ENCODE peak calls at places on chromosomes 5 and 9, in nine cellular contexts. S, B, T, W, X, D, Z, E and F are unnamed samples.

GRCh38 chr9:86408121-86408520 is 53.9 kb upstream of the TUT7 start:
- DNase-seq in S (no peak), B (no peak), T (no peak), W (peak), X (peak), D (no peak), Z (no peak), E (no peak), F (no peak)

GRCh38 chr5:89199306-89199705 is 316.3 kb upstream of the MEF2C start:
- DNase-seq in S (no peak), B (no peak), T (no peak), W (no peak), X (no peak), D (no peak), Z (no peak), E (no peak), F (no peak)

GRCh38 chr9:90890146-90890545 is 88.5 kb downstream of the SYK start:
- DNase-seq in S (no peak), B (no peak), T (no peak), W (no peak), X (no peak), D (no peak), Z (no peak), E (no peak), F (no peak)

GRCh38 chr9:115675834-115676233 is 477.8 kb upstream of the PAPPA start:
- DNase-seq in S (no peak), B (no peak), T (no peak), W (no peak), X (no peak), D (no peak), Z (no peak), E (no peak), F (no peak)

GRCh38 chr5:16160706-16161105 is 18.9 kb downstream of the MARCHF11 start:
- DNase-seq in S (peak), B (no peak), T (peak), W (peak), X (peak), D (peak), Z (peak), E (peak), F (peak)

GRCh38 chr9:34628656-34629491 is at the start of gene ARID3C:
- DNase-seq in S (no peak), B (peak), T (no peak), W (no peak), X (no peak), D (peak), Z (no peak), E (no peak), F (no peak)

GRCh38 chr5:60516688-60517087 is 183.3 kb downstream of the DEPDC1B start:
- DNase-seq in S (no peak), B (no peak), T (no peak), W (no peak), X (no peak), D (no peak), Z (no peak), E (no peak), F (no peak)

GRCh38 chr9:6218099-6218502 is 2.5 kb downstream of the IL33 start:
- DNase-seq in S (no peak), B (no peak), T (no peak), W (peak), X (peak), D (no peak), Z (no peak), E (no peak), F (no peak)

GRCh38 chr9:26148128-26148527 is 469.9 kb upstream of the TUSC1 start:
- DNase-seq in S (no peak), B (no peak), T (no peak), W (no peak), X (no peak), D (no peak), Z (no peak), E (no peak), F (no peak)

GRCh38 chr5:76728965-76729364 is 13.0 kb downstream of the F2R start:
- DNase-seq in S (no peak), B (no peak), T (no peak), W (no peak), X (no peak), D (no peak), Z (no peak), E (no peak), F (no peak)

GRCh38 chr5:135223404-135223803 is 175.6 kb downstream of the MACROH2A1 start:
- DNase-seq in S (no peak), B (no peak), T (no peak), W (no peak), X (no peak), D (no peak), Z (no peak), E (no peak), F (no peak)

GRCh38 chr5:10789726-10790125 is 28.7 kb upstream of the DAP start:
- DNase-seq in S (no peak), B (no peak), T (no peak), W (no peak), X (peak), D (no peak), Z (no peak), E (no peak), F (no peak)

GRCh38 chr9:88818495-88819201 is 172.6 kb upstream of the S1PR3 start:
- DNase-seq in S (no peak), B (no peak), T (no peak), W (peak), X (peak), D (no peak), Z (no peak), E (no peak), F (peak)

GRCh38 chr5:122921826-122922225 is 76.4 kb downstream of the SNX24 start:
- DNase-seq in S (no peak), B (no peak), T (no peak), W (peak), X (peak), D (no peak), Z (no peak), E (no peak), F (no peak)

GRCh38 chr9:76996700-76997099 is 22.8 kb upstream of the FOXB2 start:
- DNase-seq in S (peak), B (no peak), T (peak), W (peak), X (peak), D (no peak), Z (no peak), E (peak), F (peak)

GRCh38 chr5:123951204-123951977 is 439.4 kb downstream of the CSNK1G3 start:
- DNase-seq in S (no peak), B (no peak), T (peak), W (peak), X (peak), D (no peak), Z (no peak), E (peak), F (peak)

GRCh38 chr9:117548556-117548955 is 133.7 kb upstream of the ASTN2 start:
- DNase-seq in S (no peak), B (no peak), T (no peak), W (no peak), X (no peak), D (no peak), Z (no peak), E (no peak), F (no peak)

GRCh38 chr5:172451771-172452197 is 2.5 kb downstream of the SH3PXD2B start:
- DNase-seq in S (no peak), B (peak), T (peak), W (peak), X (peak), D (no peak), Z (no peak), E (no peak), F (no peak)

GRCh38 chr9:86562691-86563090 is 208.5 kb upstream of the TUT7 start:
- DNase-seq in S (no peak), B (no peak), T (no peak), W (no peak), X (no peak), D (no peak), Z (no peak), E (no peak), F (no peak)

GRCh38 chr5:95984287-95984938 is 22.8 kb upstream of the ELL2 start:
- DNase-seq in S (no peak), B (no peak), T (peak), W (peak), X (peak), D (no peak), Z (no peak), E (no peak), F (no peak)

GRCh38 chr5:113218200-113218599 is 216.6 kb downstream of the TSSK1B start:
- DNase-seq in S (no peak), B (no peak), T (no peak), W (no peak), X (no peak), D (no peak), Z (no peak), E (no peak), F (no peak)

GRCh38 chr5:81233080-81233634 is at the start of gene CKMT2:
- DNase-seq in S (no peak), B (no peak), T (no peak), W (peak), X (peak), D (no peak), Z (no peak), E (no peak), F (no peak)

GRCh38 chr5:2737273-2738155 is 14.0 kb downstream of the IRX2 start:
- DNase-seq in S (no peak), B (no peak), T (no peak), W (no peak), X (no peak), D (no peak), Z (no peak), E (no peak), F (no peak)

GRCh38 chr9:128863647-128864046 is 18.1 kb downstream of the KYAT1 start:
- DNase-seq in S (no peak), B (peak), T (peak), W (peak), X (peak), D (peak), Z (peak), E (no peak), F (peak)

GRCh38 chr5:63916786-63917185 is 45.5 kb downstream of the HTR1A start:
- DNase-seq in S (no peak), B (no peak), T (no peak), W (peak), X (peak), D (no peak), Z (no peak), E (no peak), F (no peak)

GRCh38 chr9:114386886-114387677 is 700 bp downstream of the AKNA start:
- DNase-seq in S (no peak), B (peak), T (no peak), W (no peak), X (no peak), D (no peak), Z (no peak), E (no peak), F (no peak)

GRCh38 chr9:107973451-107973850 is 483.9 kb upstream of the KLF4 start:
- DNase-seq in S (no peak), B (no peak), T (no peak), W (peak), X (no peak), D (no peak), Z (no peak), E (no peak), F (no peak)

GRCh38 chr5:156356238-156356637 is 29.3 kb downstream of the SGCD start:
- DNase-seq in S (no peak), B (no peak), T (no peak), W (no peak), X (peak), D (no peak), Z (no peak), E (no peak), F (no peak)

GRCh38 chr5:126525630-126526245 is 69.3 kb downstream of the ALDH7A1 start:
- DNase-seq in S (no peak), B (no peak), T (no peak), W (peak), X (no peak), D (no peak), Z (no peak), E (no peak), F (no peak)

GRCh38 chr9:134361843-134362414 is 35.7 kb downstream of the RXRA start:
- DNase-seq in S (no peak), B (no peak), T (no peak), W (no peak), X (no peak), D (no peak), Z (no peak), E (no peak), F (no peak)

GRCh38 chr5:132501961-132502931 is 11.7 kb upstream of the IRF1 start:
- DNase-seq in S (no peak), B (no peak), T (no peak), W (peak), X (no peak), D (no peak), Z (no peak), E (no peak), F (no peak)

GRCh38 chr5:37786855-37787254 is 53.0 kb downstream of the GDNF start:
- DNase-seq in S (no peak), B (no peak), T (peak), W (peak), X (peak), D (no peak), Z (no peak), E (peak), F (no peak)

GRCh38 chr5:20351849-20352248 is 363.8 kb upstream of the CDH18 start:
- DNase-seq in S (no peak), B (no peak), T (no peak), W (no peak), X (no peak), D (no peak), Z (no peak), E (no peak), F (no peak)

GRCh38 chr5:29203049-29203448 is 1990.4 kb upstream of the CDH6 start:
- DNase-seq in S (no peak), B (no peak), T (no peak), W (no peak), X (no peak), D (no peak), Z (no peak), E (no peak), F (no peak)

GRCh38 chr5:54387659-54388232 is 67.8 kb upstream of the HSPB3 start:
- DNase-seq in S (no peak), B (no peak), T (no peak), W (peak), X (peak), D (no peak), Z (no peak), E (no peak), F (no peak)

GRCh38 chr9:129888085-129888808 is 53.0 kb downstream of the USP20 start:
- DNase-seq in S (no peak), B (peak), T (no peak), W (no peak), X (no peak), D (no peak), Z (peak), E (no peak), F (no peak)

GRCh38 chr5:135024956-135025729 is 8.9 kb downstream of the PITX1 start:
- DNase-seq in S (no peak), B (no peak), T (no peak), W (no peak), X (no peak), D (no peak), Z (no peak), E (no peak), F (peak)